ENCODE peak calls at places on chromosomes 13 and 19, in nine cellular contexts. W, R, E, G, C, D, U, H and V are unnamed samples.

GRCh38 chr13:49540552-49540951 is 44.8 kb downstream of the PHF11 start:
- DNase-seq in D (no peak), W (peak), C (no peak), G (no peak), H (no peak), R (no peak), U (peak), E (no peak), V (no peak)

GRCh38 chr19:58569943-58570670 is 3.0 kb downstream of the MZF1 start:
- DNase-seq in E (no peak), R (no peak), W (no peak), H (no peak), C (no peak), D (no peak), U (peak), G (no peak), V (no peak)

GRCh38 chr19:55372316-55373081 is 2.2 kb upstream of the IL11 start:
- DNase-seq in C (peak), W (peak), G (no peak), D (no peak), R (no peak), U (no peak), E (no peak), H (no peak), V (no peak)

GRCh38 chr13:39186205-39186880 is 148.1 kb downstream of the NHLRC3 start:
- DNase-seq in R (no peak), G (no peak), C (no peak), E (no peak), U (peak), D (no peak), H (no peak), W (no peak), V (no peak)

GRCh38 chr19:33175886-33176669 is 18.1 kb upstream of the LRP3 start:
- DNase-seq in G (no peak), W (peak), D (no peak), H (no peak), C (peak), U (peak), R (no peak), E (no peak), V (no peak)

GRCh38 chr13:75196112-75196855 is 285.7 kb downstream of the TBC1D4 start:
- DNase-seq in W (peak), H (no peak), C (no peak), U (no peak), G (no peak), D (no peak), R (no peak), E (no peak), V (no peak)

GRCh38 chr19:2261438-2262172 is 5.4 kb upstream of the JSRP1 start:
- DNase-seq in C (no peak), D (no peak), H (no peak), R (no peak), U (no peak), E (no peak), W (peak), G (no peak), V (no peak)

GRCh38 chr13:45310341-45311138 is 30.4 kb downstream of the TPT1 start:
- DNase-seq in C (no peak), U (no peak), E (no peak), R (no peak), W (no peak), H (no peak), G (no peak), D (no peak), V (no peak)

GRCh38 chr13:47672982-47673670 is 327.9 kb downstream of the SUCLA2 start:
- DNase-seq in D (no peak), W (peak), U (no peak), E (no peak), H (peak), R (peak), G (no peak), C (no peak), V (peak)

GRCh38 chr19:46844067-46844489 is 6.6 kb downstream of the AP2S1 start:
- DNase-seq in E (no peak), W (peak), D (no peak), H (no peak), U (no peak), C (no peak), G (no peak), R (no peak), V (no peak)

GRCh38 chr19:35120492-35120891 is 4.9 kb downstream of the FXYD3 start:
- DNase-seq in D (no peak), C (peak), H (no peak), R (no peak), G (no peak), W (peak), E (no peak), U (no peak), V (peak)

GRCh38 chr19:4449022-4449825 is 8.4 kb downstream of the UBXN6 start:
- DNase-seq in C (no peak), G (no peak), E (no peak), D (no peak), W (no peak), U (no peak), H (no peak), R (peak), V (no peak)

GRCh38 chr19:3980353-3981251 is 4.7 kb downstream of the EEF2 start:
- DNase-seq in G (no peak), C (no peak), E (no peak), W (no peak), H (no peak), R (no peak), U (no peak), D (no peak), V (no peak)

GRCh38 chr19:32188921-32189320 is 156.5 kb upstream of the ZNF507 start:
- DNase-seq in C (no peak), R (no peak), H (no peak), D (no peak), W (no peak), E (no peak), G (no peak), U (no peak), V (no peak)

GRCh38 chr19:50780753-50781480 is 9.3 kb upstream of the ACP4 start:
- DNase-seq in D (no peak), W (no peak), U (no peak), C (no peak), H (no peak), E (no peak), G (no peak), R (no peak), V (no peak)

GRCh38 chr19:16876904-16877361 is 11.9 kb upstream of the F2RL3 start:
- DNase-seq in W (no peak), R (no peak), E (no peak), C (peak), H (no peak), U (no peak), D (no peak), G (no peak), V (no peak)

GRCh38 chr13:27926644-27927434 is 7.0 kb downstream of the PDX1 start:
- DNase-seq in G (no peak), R (no peak), C (no peak), U (no peak), H (no peak), W (no peak), D (no peak), E (no peak), V (no peak)

GRCh38 chr19:39701291-39701690 is 3.0 kb upstream of the LGALS14 start:
- DNase-seq in H (no peak), R (no peak), C (no peak), E (no peak), W (no peak), G (no peak), D (no peak), U (no peak), V (no peak)

GRCh38 chr19:10603873-10604459 is 16.9 kb upstream of the AP1M2 start:
- DNase-seq in U (no peak), W (peak), R (no peak), G (no peak), H (no peak), D (no peak), E (no peak), C (peak), V (no peak)

GRCh38 chr19:13154241-13154778 is 4.1 kb downstream of the IER2 start:
- DNase-seq in U (peak), E (peak), D (no peak), R (peak), G (peak), C (peak), W (peak), H (peak), V (peak)

GRCh38 chr13:106474906-106475305 is 60.6 kb downstream of the EFNB2 start:
- DNase-seq in U (no peak), H (no peak), W (no peak), C (no peak), D (no peak), G (no peak), E (no peak), R (no peak), V (no peak)

GRCh38 chr19:54526972-54527371 is 24.3 kb downstream of the LAIR2 start:
- DNase-seq in W (no peak), U (no peak), R (no peak), E (no peak), G (no peak), H (no peak), D (no peak), C (no peak), V (no peak)

GRCh38 chr13:27080018-27080948 is 91.3 kb downstream of the USP12 start:
- DNase-seq in D (no peak), E (no peak), U (no peak), W (no peak), H (no peak), R (no peak), G (no peak), C (no peak), V (no peak)

GRCh38 chr19:31297991-31298390 is 51.2 kb downstream of the TSHZ3 start:
- DNase-seq in E (no peak), D (no peak), R (no peak), W (no peak), G (no peak), C (no peak), U (no peak), H (no peak), V (no peak)

GRCh38 chr13:110405597-110406450 is 98.7 kb downstream of the COL4A2 start:
- DNase-seq in D (no peak), E (no peak), W (peak), G (no peak), H (no peak), R (no peak), C (no peak), U (no peak), V (no peak)

GRCh38 chr13:71864094-71864980 is 2.7 kb downstream of the DACH1 start:
- DNase-seq in C (no peak), H (no peak), U (peak), D (no peak), G (peak), R (peak), E (no peak), W (no peak), V (no peak)

GRCh38 chr13:97537110-97537509 is 103.1 kb downstream of the RAP2A start:
- DNase-seq in C (peak), D (no peak), G (no peak), E (no peak), U (no peak), W (no peak), R (no peak), H (no peak), V (no peak)

DNA sequence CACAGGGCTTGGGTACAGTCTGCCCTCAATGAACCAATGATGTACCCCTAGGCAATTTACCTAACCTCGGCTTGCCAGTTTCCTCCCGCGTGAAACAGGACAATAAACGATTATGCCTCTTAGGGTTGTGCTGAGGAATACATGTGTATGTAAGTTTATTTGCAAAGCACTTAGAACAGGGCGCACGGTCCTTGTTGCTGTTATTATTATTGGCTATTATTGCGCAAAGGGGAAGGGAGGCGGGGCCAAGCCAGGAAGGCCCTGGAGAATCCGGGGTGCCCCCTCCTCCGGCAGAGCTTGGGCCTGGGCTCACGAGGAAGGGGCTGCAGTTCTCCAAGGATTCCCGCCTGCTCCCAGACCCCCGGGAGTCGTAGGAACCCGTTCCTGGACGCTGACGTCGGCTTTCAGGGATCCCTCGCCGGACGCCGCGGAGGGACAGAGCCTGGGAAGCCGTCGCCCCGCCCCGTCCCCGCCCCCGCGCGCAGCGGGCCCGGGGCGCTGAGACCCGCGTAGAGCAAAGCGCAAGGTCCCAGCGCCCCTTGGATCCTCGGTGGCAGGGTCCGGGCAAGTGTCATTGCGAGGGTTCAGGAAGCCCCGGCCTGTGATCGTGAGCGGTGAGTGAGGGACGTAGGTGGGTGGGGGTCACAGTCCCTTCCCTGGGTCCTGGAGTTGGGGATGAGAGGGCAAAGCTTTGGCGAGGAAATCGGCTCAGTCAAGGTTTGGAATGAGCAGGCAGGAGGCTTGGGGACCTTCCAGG is at the start of gene TMEM91:
- DNase-seq in H (no peak), D (no peak), W (peak), R (peak), C (no peak), G (peak), U (peak), E (no peak), V (no peak)
- H3K4me3 ChIP-seq in H (peak), D (no peak), W (peak), R (peak), C (no peak), G (peak), U (peak), E (peak), V (peak)

GRCh38 chr19:6802336-6803035 is 30.0 kb downstream of the VAV1 start:
- DNase-seq in E (no peak), R (peak), C (peak), G (peak), W (no peak), H (no peak), U (peak), D (no peak), V (no peak)
- TF ChIP-seq CTCF in E (no peak), R (no peak), C (no peak), G (no peak), W (no peak), H (no peak), U (no peak), D (no peak), V (no peak)

DNA sequence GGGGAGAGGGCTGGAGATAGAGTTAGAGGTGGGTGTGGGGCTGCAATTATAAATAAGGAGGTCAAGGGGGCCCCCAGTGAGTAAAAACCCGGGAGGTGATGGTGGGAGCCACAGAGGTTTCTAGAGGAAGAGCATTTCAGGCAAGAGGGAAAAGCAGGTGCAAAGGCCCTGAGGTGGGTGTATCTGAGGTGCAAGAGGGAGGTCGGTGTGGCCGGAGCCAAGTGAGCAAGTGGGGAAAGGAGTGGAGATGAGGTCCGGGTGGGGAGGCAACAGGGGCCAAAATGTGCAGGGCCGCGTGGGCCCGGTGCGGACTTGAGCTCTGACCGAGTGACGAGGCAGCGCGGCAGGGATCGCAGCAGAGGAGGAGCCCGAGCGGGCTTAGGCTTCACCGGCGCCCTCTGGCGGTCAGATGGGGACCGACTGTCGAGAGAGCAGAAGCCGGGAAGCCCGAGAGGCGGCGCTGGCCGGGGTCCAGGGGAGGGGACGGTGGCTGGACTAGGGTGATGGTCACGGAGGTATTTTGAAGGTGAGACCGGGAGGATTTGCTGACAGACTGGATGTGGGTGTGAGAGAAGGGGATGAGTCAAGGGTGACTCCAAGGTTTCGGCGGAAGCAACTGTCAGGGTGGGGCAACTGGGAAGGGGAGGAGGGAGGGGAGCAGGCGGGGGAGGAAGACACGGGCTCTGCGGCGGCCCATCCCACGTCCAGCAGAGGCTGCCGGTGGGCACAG is 17.7 kb upstream of the SPACA4 start:
- DNase-seq in H (peak), R (peak), E (peak), C (peak), D (no peak), G (peak), U (peak), W (peak), V (no peak)
- H3K4me3 ChIP-seq in H (peak), R (peak), E (peak), C (peak), D (no peak), G (peak), U (no peak), W (peak), V (peak)

GRCh38 chr13:74015137-74015536 is 119.1 kb downstream of the KLF12 start:
- DNase-seq in C (no peak), G (no peak), D (no peak), U (no peak), W (peak), R (no peak), H (no peak), E (no peak), V (no peak)
- TF ChIP-seq CTCF in C (peak), G (no peak), D (no peak), U (no peak), W (peak), R (no peak), H (no peak), E (peak), V (no peak)

DNA sequence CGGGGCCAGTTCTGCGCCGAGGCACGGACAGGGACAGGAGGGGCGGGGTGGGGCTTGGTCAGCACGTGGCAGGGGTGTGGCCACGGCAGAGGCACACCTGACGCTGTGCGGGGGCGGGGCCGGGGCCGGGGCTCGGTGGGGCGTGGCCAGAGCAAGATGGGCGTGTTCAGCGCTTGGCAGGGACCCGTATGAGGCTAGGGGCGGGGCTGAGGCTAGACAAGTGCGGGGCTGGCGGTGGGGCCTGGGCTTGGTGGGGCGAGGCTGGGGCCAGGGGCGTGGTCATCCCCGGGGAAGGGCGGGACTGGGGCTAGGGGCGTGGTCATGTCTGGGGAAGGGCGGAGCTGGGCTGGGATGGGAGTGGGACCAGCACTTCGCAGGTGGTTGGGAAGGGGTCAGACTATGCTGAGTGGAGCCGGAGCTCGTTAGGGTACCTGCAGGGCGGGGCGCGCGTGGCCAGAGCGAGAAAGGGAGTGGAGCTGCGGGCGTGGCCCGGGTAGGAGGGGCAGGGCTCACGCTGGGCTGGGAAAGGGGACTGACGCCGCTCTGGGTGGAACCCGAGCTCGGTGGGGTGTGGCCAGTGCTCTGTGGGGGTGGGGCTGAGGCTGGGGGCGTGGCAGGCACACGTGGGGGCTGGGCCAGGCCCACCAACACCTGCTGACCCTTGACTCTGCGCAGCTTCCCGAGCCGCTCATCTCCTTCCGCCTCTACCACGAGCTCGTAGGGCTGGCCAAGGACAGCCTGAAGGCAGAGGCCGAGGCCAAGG is 12.8 kb downstream of the POLR2E start:
- DNase-seq in H (no peak), W (no peak), G (peak), E (no peak), R (peak), D (peak), U (no peak), C (peak), V (no peak)
- H3K4me3 ChIP-seq in H (no peak), W (no peak), G (peak), E (no peak), R (peak), D (peak), U (no peak), C (peak), V (no peak)

GRCh38 chr19:45528149-45528743 is 21.0 kb downstream of the VASP start:
- DNase-seq in E (no peak), R (no peak), D (no peak), C (peak), U (no peak), W (peak), H (no peak), G (no peak), V (no peak)
- TF ChIP-seq CTCF in E (no peak), R (no peak), D (no peak), C (no peak), U (no peak), W (no peak), H (no peak), G (no peak), V (no peak)

DNA sequence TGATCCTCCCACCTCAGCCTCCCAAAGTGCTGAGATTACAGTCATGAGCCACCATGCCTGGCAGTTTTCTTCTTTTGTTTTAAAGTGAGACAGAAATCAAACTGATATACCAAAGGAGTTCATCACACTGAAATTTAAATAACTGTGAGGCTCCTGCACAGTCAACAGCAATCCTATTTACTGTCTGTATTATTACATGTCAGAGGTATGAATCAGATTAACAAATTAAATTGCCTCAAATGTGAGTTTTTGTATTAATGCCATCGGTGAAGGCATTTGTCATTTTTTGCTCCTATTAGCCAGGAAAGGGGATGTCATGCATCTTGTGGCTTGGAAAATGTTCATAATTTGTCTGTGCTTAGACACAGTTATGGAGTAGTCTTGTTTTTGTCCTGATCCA is 20.4 kb downstream of the DCT start:
- DNase-seq in R (no peak), E (no peak), W (no peak), U (no peak), D (no peak), H (no peak), C (no peak), G (no peak), V (no peak)
- H3K4me3 ChIP-seq in R (no peak), E (no peak), W (no peak), U (no peak), D (no peak), H (no peak), C (no peak), G (no peak), V (no peak)